ENCODE peak calls at places on chromosomes 6 and 20, in six cellular contexts. One of them, this sample, is unnamed.

GRCh38 chr20:46150982-46151381 is 32.9 kb downstream of the CD40 start:
- DNase-seq in mesenchymal stem cell: no peak
- DNase-seq in neuronal stem cell: no peak
- DNase-seq in H9: no peak
- DNase-seq in trophoblast cell: no peak
- DNase-seq in H1: no peak
- DNase-seq in this sample: no peak

GRCh38 chr6:108380876-108381275 is 86.0 kb downstream of the AFG1L start:
- DNase-seq in H9: no peak
- DNase-seq in H1: no peak
- DNase-seq in neuronal stem cell: no peak
- DNase-seq in mesenchymal stem cell: no peak
- DNase-seq in trophoblast cell: no peak
- DNase-seq in this sample: no peak

GRCh38 chr6:158152659-158153058 is 15.4 kb downstream of the SERAC1 start:
- DNase-seq in mesenchymal stem cell: no peak
- DNase-seq in neuronal stem cell: no peak
- DNase-seq in H9: no peak
- DNase-seq in trophoblast cell: no peak
- DNase-seq in H1: no peak
- DNase-seq in this sample: no peak

GRCh38 chr6:33628401-33628964 is 7.4 kb downstream of the ITPR3 start:
- DNase-seq in mesenchymal stem cell: no peak
- DNase-seq in H9: no peak
- DNase-seq in H1: no peak
- DNase-seq in neuronal stem cell: no peak
- DNase-seq in trophoblast cell: no peak
- DNase-seq in this sample: no peak

GRCh38 chr20:51128198-51128597 is 105.3 kb upstream of the KCNG1 start:
- DNase-seq in H1: no peak
- DNase-seq in neuronal stem cell: no peak
- DNase-seq in mesenchymal stem cell: peak
- DNase-seq in trophoblast cell: no peak
- DNase-seq in H9: peak
- DNase-seq in this sample: peak

GRCh38 chr6:64258302-64258701 is 622.7 kb downstream of the PHF3 start:
- DNase-seq in H9: no peak
- DNase-seq in trophoblast cell: no peak
- DNase-seq in mesenchymal stem cell: no peak
- DNase-seq in H1: no peak
- DNase-seq in neuronal stem cell: no peak
- DNase-seq in this sample: no peak

GRCh38 chr6:163585932-163586437 is 171.5 kb downstream of the QKI start:
- DNase-seq in trophoblast cell: peak
- DNase-seq in H1: no peak
- DNase-seq in H9: no peak
- DNase-seq in neuronal stem cell: no peak
- DNase-seq in mesenchymal stem cell: peak
- DNase-seq in this sample: peak

GRCh38 chr6:157763129-157763893 is 59.7 kb upstream of the SNX9 start:
- DNase-seq in H1: peak
- DNase-seq in H9: peak
- DNase-seq in trophoblast cell: peak
- DNase-seq in neuronal stem cell: no peak
- DNase-seq in mesenchymal stem cell: peak
- DNase-seq in this sample: peak

GRCh38 chr20:50710492-50711063 is 19.2 kb upstream of the RIPOR3 start:
- DNase-seq in H1: no peak
- DNase-seq in neuronal stem cell: no peak
- DNase-seq in mesenchymal stem cell: peak
- DNase-seq in trophoblast cell: peak
- DNase-seq in H9: no peak
- DNase-seq in this sample: peak

GRCh38 chr6:148701393-148701774 is 45.4 kb upstream of the UST start:
- DNase-seq in mesenchymal stem cell: no peak
- DNase-seq in H1: no peak
- DNase-seq in H9: no peak
- DNase-seq in trophoblast cell: no peak
- DNase-seq in neuronal stem cell: no peak
- DNase-seq in this sample: no peak

GRCh38 chr6:408599-409102 is 17.1 kb downstream of the IRF4 start:
- DNase-seq in H9: peak
- DNase-seq in neuronal stem cell: peak
- DNase-seq in H1: no peak
- DNase-seq in trophoblast cell: peak
- DNase-seq in mesenchymal stem cell: peak
- DNase-seq in this sample: peak

GRCh38 chr6:40714576-40715500 is 127.7 kb upstream of the LRFN2 start:
- DNase-seq in neuronal stem cell: no peak
- DNase-seq in trophoblast cell: no peak
- DNase-seq in H9: no peak
- DNase-seq in H1: no peak
- DNase-seq in mesenchymal stem cell: no peak
- DNase-seq in this sample: no peak

GRCh38 chr6:56223995-56224394 is 23.4 kb downstream of the COL21A1 start:
- DNase-seq in trophoblast cell: no peak
- DNase-seq in mesenchymal stem cell: no peak
- DNase-seq in H9: no peak
- DNase-seq in H1: no peak
- DNase-seq in neuronal stem cell: no peak
- DNase-seq in this sample: peak

GRCh38 chr6:33752139-33753015 is 5.7 kb upstream of the IP6K3 start:
- DNase-seq in H1: no peak
- DNase-seq in trophoblast cell: no peak
- DNase-seq in H9: no peak
- DNase-seq in mesenchymal stem cell: no peak
- DNase-seq in neuronal stem cell: no peak
- DNase-seq in this sample: no peak

DNA sequence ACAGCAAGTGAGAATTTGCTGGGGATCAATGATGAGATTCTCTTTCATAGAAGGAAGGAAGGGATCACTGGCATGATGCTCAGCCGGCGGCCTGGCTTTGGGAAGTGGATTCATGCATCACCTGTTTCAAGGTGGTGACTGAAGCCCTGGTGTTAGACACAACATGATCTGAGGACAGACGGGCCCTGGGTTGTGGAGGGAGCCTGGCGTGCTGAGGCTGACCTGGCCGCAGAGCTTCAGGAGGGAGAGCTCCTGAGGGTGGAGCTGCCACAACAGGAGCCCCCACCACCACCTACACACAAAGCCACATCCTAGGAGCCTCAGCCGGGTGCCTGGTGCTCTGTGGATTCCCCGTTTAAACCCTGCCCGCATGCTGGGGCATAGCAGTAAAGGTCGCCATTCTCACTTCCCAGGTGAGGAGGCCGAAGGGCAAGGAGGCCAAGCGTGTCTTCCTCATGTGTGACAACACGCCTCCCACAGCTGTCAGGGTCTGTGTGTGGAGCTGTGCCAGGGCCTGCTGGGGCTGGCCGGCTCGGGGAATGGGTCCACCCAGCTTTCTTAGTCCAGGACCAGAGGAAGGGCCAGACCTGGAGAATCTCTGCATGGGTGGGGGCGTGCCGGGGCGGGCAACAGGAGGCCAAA is 107.0 kb downstream of the ERMARD start:
- DNase-seq in trophoblast cell: no peak
- DNase-seq in neuronal stem cell: no peak
- DNase-seq in mesenchymal stem cell: no peak
- DNase-seq in H9: no peak
- DNase-seq in H1: no peak
- DNase-seq in this sample: no peak
- H4K91ac ChIP-seq in trophoblast cell: no peak
- H4K91ac ChIP-seq in neuronal stem cell: no peak
- H4K91ac ChIP-seq in mesenchymal stem cell: no peak
- H4K91ac ChIP-seq in H9: no peak
- H4K91ac ChIP-seq in H1: no peak
- H4K91ac ChIP-seq in this sample: no peak

GRCh38 chr6:164616917-164617524 is 692.4 kb downstream of the C6orf118 start:
- DNase-seq in H1: no peak
- DNase-seq in H9: no peak
- DNase-seq in mesenchymal stem cell: no peak
- DNase-seq in neuronal stem cell: no peak
- DNase-seq in trophoblast cell: no peak
- DNase-seq in this sample: no peak
- H4K91ac ChIP-seq in H1: no peak
- H4K91ac ChIP-seq in H9: no peak
- H4K91ac ChIP-seq in mesenchymal stem cell: no peak
- H4K91ac ChIP-seq in neuronal stem cell: no peak
- H4K91ac ChIP-seq in trophoblast cell: no peak
- H4K91ac ChIP-seq in this sample: no peak

DNA sequence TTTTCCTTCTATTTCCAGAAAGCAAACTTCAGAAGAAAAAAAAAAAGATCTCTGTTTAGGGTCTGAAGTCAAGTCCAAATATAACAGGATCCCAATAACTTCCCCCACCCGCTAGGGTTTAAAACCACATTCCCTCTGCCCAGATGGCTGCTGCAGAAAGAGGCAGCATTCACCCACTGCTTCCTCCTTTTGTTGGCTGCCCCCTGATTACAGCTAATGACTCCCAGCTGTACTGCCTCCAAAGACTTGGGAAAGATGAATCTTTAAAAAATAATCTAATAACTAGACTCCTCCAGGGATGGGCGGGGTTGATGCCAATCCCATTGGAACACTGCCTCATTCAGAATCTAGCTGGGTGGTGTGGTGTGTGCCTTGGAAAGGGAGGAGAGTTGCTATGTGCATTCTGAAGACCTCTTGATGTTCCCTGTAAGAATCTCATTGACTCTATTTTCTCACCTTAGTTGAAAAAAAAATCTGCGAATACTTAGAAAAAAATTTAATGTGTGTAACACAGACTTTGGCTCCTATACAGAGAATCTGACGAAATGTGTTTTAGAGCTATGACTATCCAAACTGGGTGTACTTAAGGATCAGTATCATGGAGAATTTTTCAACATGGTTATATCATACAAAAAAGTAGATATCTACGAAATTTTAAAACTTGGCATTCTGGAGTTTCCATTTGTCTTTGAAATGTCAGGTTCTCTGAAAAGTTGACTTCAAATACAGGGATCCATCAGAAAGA is 174.0 kb downstream of the RNF144B start:
- DNase-seq in neuronal stem cell: no peak
- DNase-seq in trophoblast cell: no peak
- DNase-seq in H9: no peak
- DNase-seq in mesenchymal stem cell: no peak
- DNase-seq in H1: no peak
- DNase-seq in this sample: no peak
- H4K91ac ChIP-seq in neuronal stem cell: no peak
- H4K91ac ChIP-seq in trophoblast cell: no peak
- H4K91ac ChIP-seq in H9: no peak
- H4K91ac ChIP-seq in mesenchymal stem cell: no peak
- H4K91ac ChIP-seq in H1: no peak
- H4K91ac ChIP-seq in this sample: no peak

DNA sequence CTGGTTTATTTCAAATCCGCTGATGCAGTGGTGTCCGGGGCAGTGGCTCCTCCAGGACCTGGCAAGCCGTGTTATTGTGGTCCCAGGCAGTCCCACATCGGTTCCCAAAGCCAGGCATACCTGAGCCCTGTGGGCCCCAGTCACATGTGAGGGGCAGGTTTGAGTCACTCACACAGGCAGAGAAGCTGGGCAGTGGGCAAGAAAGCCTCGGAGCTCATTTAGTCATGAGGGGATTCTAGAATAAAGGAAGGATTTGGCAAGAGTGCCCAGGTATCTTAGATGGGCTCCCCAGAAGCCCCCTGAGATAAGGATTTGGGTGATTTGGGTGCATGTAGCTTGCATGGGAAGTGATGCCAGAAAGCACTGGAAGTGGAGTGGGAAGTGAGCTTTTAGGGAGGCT is 37.3 kb downstream of the SYNDIG1 start:
- DNase-seq in H9: no peak
- DNase-seq in neuronal stem cell: no peak
- DNase-seq in H1: no peak
- DNase-seq in mesenchymal stem cell: no peak
- DNase-seq in trophoblast cell: no peak
- DNase-seq in this sample: no peak
- H4K91ac ChIP-seq in H9: no peak
- H4K91ac ChIP-seq in neuronal stem cell: no peak
- H4K91ac ChIP-seq in H1: no peak
- H4K91ac ChIP-seq in mesenchymal stem cell: no peak
- H4K91ac ChIP-seq in trophoblast cell: no peak
- H4K91ac ChIP-seq in this sample: no peak

DNA sequence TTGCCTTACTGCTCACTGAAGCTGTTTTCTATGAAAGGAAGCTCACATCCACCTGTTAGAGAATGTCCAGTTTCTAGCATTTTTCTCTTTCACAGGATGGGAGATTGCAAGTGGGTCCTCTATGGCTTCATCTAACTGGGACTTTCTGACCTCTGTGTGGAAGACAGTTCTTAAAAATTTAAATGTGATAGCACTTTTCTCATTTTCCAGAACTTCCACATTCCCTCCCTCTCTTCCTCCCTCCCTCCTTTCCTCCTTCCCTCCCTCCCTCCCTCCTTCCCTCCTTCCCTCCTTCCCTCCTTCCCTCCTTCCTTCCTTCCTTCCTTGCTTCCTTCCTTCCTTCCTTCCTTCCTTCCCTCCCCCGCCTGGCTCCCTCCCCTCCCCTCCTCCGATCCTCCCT is 291.1 kb downstream of the DOK5 start:
- DNase-seq in trophoblast cell: no peak
- DNase-seq in H1: no peak
- DNase-seq in neuronal stem cell: no peak
- DNase-seq in mesenchymal stem cell: no peak
- DNase-seq in H9: no peak
- DNase-seq in this sample: no peak
- H4K91ac ChIP-seq in trophoblast cell: no peak
- H4K91ac ChIP-seq in H1: no peak
- H4K91ac ChIP-seq in neuronal stem cell: no peak
- H4K91ac ChIP-seq in mesenchymal stem cell: no peak
- H4K91ac ChIP-seq in H9: no peak
- H4K91ac ChIP-seq in this sample: no peak

This sample was measured in IMR-90.